ENCODE peak calls at places on chromosome 2, in five cellular contexts. K, T, E, D and Q are unnamed samples.

GRCh38 chr2:21966139-21966538 is 842.4 kb downstream of the TDRD15 start:
- DNase-seq in K (no peak), T (no peak), E (no peak), D (no peak), Q (no peak)

GRCh38 chr2:44705851-44706555 is 235.5 kb upstream of the SIX3 start:
- DNase-seq in K (no peak), T (no peak), E (no peak), D (no peak), Q (no peak)

GRCh38 chr2:134173338-134174016 is 80.4 kb upstream of the MGAT5 start:
- DNase-seq in K (no peak), T (no peak), E (no peak), D (no peak), Q (peak; percentile 87)

GRCh38 chr2:15160201-15160600 is 400.9 kb downstream of the NBAS start:
- DNase-seq in K (no peak), T (no peak), E (no peak), D (no peak), Q (no peak)

GRCh38 chr2:202376460-202377307 is 557 bp downstream of the BMPR2 start:
- DNase-seq in K (no peak), T (peak; percentile 50), E (peak; percentile 43), D (peak; percentile 45), Q (peak; percentile 40)

GRCh38 chr2:8684421-8684884 is 2.6 kb downstream of the ID2 start:
- DNase-seq in K (no peak), T (no peak), E (peak; percentile 61), D (no peak), Q (no peak)

GRCh38 chr2:127427376-127428056 is 9.3 kb downstream of the PROC start:
- DNase-seq in K (no peak), T (no peak), E (no peak), D (no peak), Q (no peak)

GRCh38 chr2:20667531-20668401 is 822 bp downstream of the GDF7 start:
- DNase-seq in K (no peak), T (no peak), E (no peak), D (no peak), Q (no peak)

GRCh38 chr2:157899125-157899839 is 23.2 kb upstream of the ACVR1 start:
- DNase-seq in K (no peak), T (no peak), E (peak; percentile 39), D (no peak), Q (no peak)

GRCh38 chr2:72988726-72989273 is 71.5 kb downstream of the EMX1 start:
- DNase-seq in K (no peak), T (no peak), E (no peak), D (no peak), Q (no peak)

GRCh38 chr2:66839551-66840320 is 404.8 kb downstream of the MEIS1 start:
- DNase-seq in K (no peak), T (peak; percentile 46), E (no peak), D (no peak), Q (peak; percentile 99)

GRCh38 chr2:105294844-105295481 is 34.6 kb downstream of the TGFBRAP1 start:
- DNase-seq in K (peak; percentile 29), T (peak; percentile 78), E (peak; percentile 38), D (peak; percentile 29), Q (peak; percentile 50)

GRCh38 chr2:45975752-45976517 is 321.3 kb upstream of the EPAS1 start:
- DNase-seq in K (no peak), T (no peak), E (no peak), D (no peak), Q (no peak)

GRCh38 chr2:148812306-148812705 is 62.7 kb upstream of the KIF5C start:
- DNase-seq in K (no peak), T (peak; percentile 78), E (no peak), D (no peak), Q (no peak)

GRCh38 chr2:160736629-160737028 is 243.0 kb upstream of the RBMS1 start:
- DNase-seq in K (no peak), T (peak; percentile 44), E (no peak), D (no peak), Q (peak; percentile 77)

GRCh38 chr2:28547223-28547860 is 51.5 kb downstream of the PLB1 start:
- DNase-seq in K (no peak), T (no peak), E (no peak), D (no peak), Q (no peak)

GRCh38 chr2:28310107-28310506 is 82.6 kb upstream of the FOSL2 start:
- DNase-seq in K (no peak), T (no peak), E (no peak), D (no peak), Q (no peak)

GRCh38 chr2:100418563-100418962 is 1.1 kb upstream of the CHST10 start:
- DNase-seq in K (no peak), T (no peak), E (no peak), D (no peak), Q (peak; percentile 12)

GRCh38 chr2:181461056-181461630 is 4.0 kb downstream of the ITGA4 start:
- DNase-seq in K (no peak), T (no peak), E (peak; percentile 40), D (peak; percentile 12), Q (no peak)

GRCh38 chr2:171390941-171391516 is 42.8 kb downstream of the METTL8 start:
- DNase-seq in K (no peak), T (peak; percentile 88), E (peak; percentile 27), D (no peak), Q (peak; percentile 79)

GRCh38 chr2:103161456-103162289 is 399.8 kb downstream of the TMEM182 start:
- DNase-seq in K (no peak), T (peak; percentile 52), E (no peak), D (no peak), Q (peak; percentile 98)

GRCh38 chr2:241900251-241901017 is 30.9 kb downstream of the RTP5 start:
- DNase-seq in K (no peak), T (no peak), E (no peak), D (no peak), Q (no peak)

GRCh38 chr2:170816499-170817246 is at the start of gene GAD1:
- DNase-seq in K (no peak), T (peak; percentile 78), E (peak; percentile 65), D (peak; percentile 71), Q (peak; percentile 67)

GRCh38 chr2:46815121-46815802 is 100.3 kb downstream of the MCFD2 start:
- DNase-seq in K (no peak), T (peak; percentile 25), E (no peak), D (no peak), Q (no peak)

GRCh38 chr2:72920317-72921087 is 3.2 kb downstream of the EMX1 start:
- DNase-seq in K (no peak), T (peak; percentile 42), E (peak; percentile 23), D (no peak), Q (no peak)

GRCh38 chr2:16251511-16252205 is 311.3 kb downstream of the MYCN start:
- DNase-seq in K (no peak), T (no peak), E (no peak), D (no peak), Q (no peak)